ENCODE peak calls at places on chromosomes 7 and 10, in eight cellular contexts. One of them, this sample, is unnamed.

GRCh38 chr7:47392241-47392759 is 189.6 kb downstream of the TNS3 start:
- DNase-seq in lower lobe of right lung: no peak
- DNase-seq in mesothelial cell of epicardium: no peak
- DNase-seq in PC-9: no peak
- DNase-seq in neural crest cell: no peak
- DNase-seq in brain microvascular endothelial cell: peak; percentile 14
- DNase-seq in MM.1S: no peak
- DNase-seq in A549: no peak
- DNase-seq in this sample: peak; percentile 88

GRCh38 chr7:22860784-22861482 is 38.3 kb upstream of the TOMM7 start:
- DNase-seq in lower lobe of right lung: no peak
- DNase-seq in mesothelial cell of epicardium: no peak
- DNase-seq in PC-9: no peak
- DNase-seq in neural crest cell: no peak
- DNase-seq in brain microvascular endothelial cell: peak; percentile 43
- DNase-seq in MM.1S: no peak
- DNase-seq in A549: peak; percentile 51
- DNase-seq in this sample: no peak

GRCh38 chr10:23381298-23381697 is 36.7 kb upstream of the C10orf67 start:
- DNase-seq in lower lobe of right lung: no peak
- DNase-seq in mesothelial cell of epicardium: no peak
- DNase-seq in PC-9: no peak
- DNase-seq in neural crest cell: no peak
- DNase-seq in brain microvascular endothelial cell: no peak
- DNase-seq in MM.1S: no peak
- DNase-seq in A549: no peak
- DNase-seq in this sample: no peak

GRCh38 chr7:29224726-29225125 is 30.2 kb downstream of the CHN2 start:
- DNase-seq in lower lobe of right lung: no peak
- DNase-seq in mesothelial cell of epicardium: no peak
- DNase-seq in PC-9: no peak
- DNase-seq in neural crest cell: no peak
- DNase-seq in brain microvascular endothelial cell: no peak
- DNase-seq in MM.1S: no peak
- DNase-seq in A549: no peak
- DNase-seq in this sample: no peak

GRCh38 chr10:112792487-112793196 is 157.4 kb upstream of the TCF7L2 start:
- DNase-seq in lower lobe of right lung: no peak
- DNase-seq in mesothelial cell of epicardium: no peak
- DNase-seq in PC-9: no peak
- DNase-seq in neural crest cell: no peak
- DNase-seq in brain microvascular endothelial cell: no peak
- DNase-seq in MM.1S: no peak
- DNase-seq in A549: no peak
- DNase-seq in this sample: peak; percentile 54

GRCh38 chr7:983182-984071 is 446 bp downstream of the CYP2W1 start:
- DNase-seq in lower lobe of right lung: no peak
- DNase-seq in mesothelial cell of epicardium: no peak
- DNase-seq in PC-9: no peak
- DNase-seq in neural crest cell: no peak
- DNase-seq in brain microvascular endothelial cell: no peak
- DNase-seq in MM.1S: no peak
- DNase-seq in A549: no peak
- DNase-seq in this sample: no peak

GRCh38 chr7:118152149-118152548 is 31.8 kb upstream of the LSM8 start:
- DNase-seq in lower lobe of right lung: no peak
- DNase-seq in mesothelial cell of epicardium: no peak
- DNase-seq in PC-9: no peak
- DNase-seq in neural crest cell: no peak
- DNase-seq in brain microvascular endothelial cell: no peak
- DNase-seq in MM.1S: no peak
- DNase-seq in A549: no peak
- DNase-seq in this sample: no peak

GRCh38 chr7:577278-577665 is 57.6 kb upstream of the PDGFA start:
- DNase-seq in lower lobe of right lung: no peak
- DNase-seq in mesothelial cell of epicardium: no peak
- DNase-seq in PC-9: no peak
- DNase-seq in neural crest cell: no peak
- DNase-seq in brain microvascular endothelial cell: no peak
- DNase-seq in MM.1S: no peak
- DNase-seq in A549: no peak
- DNase-seq in this sample: no peak

GRCh38 chr7:139914306-139914747 is 85.3 kb downstream of the TBXAS1 start:
- DNase-seq in lower lobe of right lung: no peak
- DNase-seq in mesothelial cell of epicardium: no peak
- DNase-seq in PC-9: no peak
- DNase-seq in neural crest cell: no peak
- DNase-seq in brain microvascular endothelial cell: peak; percentile 18
- DNase-seq in MM.1S: no peak
- DNase-seq in A549: no peak
- DNase-seq in this sample: peak; percentile 76

GRCh38 chr10:97024181-97025073 is 161.3 kb downstream of the SLIT1 start:
- DNase-seq in lower lobe of right lung: no peak
- DNase-seq in mesothelial cell of epicardium: no peak
- DNase-seq in PC-9: peak; percentile 77
- DNase-seq in neural crest cell: no peak
- DNase-seq in brain microvascular endothelial cell: peak; percentile 89
- DNase-seq in MM.1S: peak; percentile 70
- DNase-seq in A549: peak; percentile 70
- DNase-seq in this sample: peak; percentile 59

GRCh38 chr7:2331707-2332106 is 17.5 kb upstream of the SNX8 start:
- DNase-seq in lower lobe of right lung: no peak
- DNase-seq in mesothelial cell of epicardium: no peak
- DNase-seq in PC-9: no peak
- DNase-seq in neural crest cell: no peak
- DNase-seq in brain microvascular endothelial cell: no peak
- DNase-seq in MM.1S: no peak
- DNase-seq in A549: no peak
- DNase-seq in this sample: no peak
- TF ChIP-seq CTCF in lower lobe of right lung: no peak
- TF ChIP-seq CTCF in mesothelial cell of epicardium: no peak
- TF ChIP-seq CTCF in PC-9: no peak
- TF ChIP-seq CTCF in neural crest cell: no peak
- TF ChIP-seq CTCF in brain microvascular endothelial cell: no peak
- TF ChIP-seq CTCF in MM.1S: no peak
- TF ChIP-seq CTCF in A549: no peak
- TF ChIP-seq CTCF in this sample: no peak

GRCh38 chr10:3935933-3936359 is 150.9 kb upstream of the KLF6 start:
- DNase-seq in lower lobe of right lung: no peak
- DNase-seq in mesothelial cell of epicardium: no peak
- DNase-seq in PC-9: no peak
- DNase-seq in neural crest cell: no peak
- DNase-seq in brain microvascular endothelial cell: no peak
- DNase-seq in MM.1S: no peak
- DNase-seq in A549: no peak
- DNase-seq in this sample: peak; percentile 31

GRCh38 chr10:3933733-3934132 is 148.7 kb upstream of the KLF6 start:
- DNase-seq in lower lobe of right lung: no peak
- DNase-seq in mesothelial cell of epicardium: no peak
- DNase-seq in PC-9: no peak
- DNase-seq in neural crest cell: no peak
- DNase-seq in brain microvascular endothelial cell: no peak
- DNase-seq in MM.1S: peak; percentile 23
- DNase-seq in A549: no peak
- DNase-seq in this sample: no peak

GRCh38 chr10:3932597-3933380 is 147.8 kb upstream of the KLF6 start:
- DNase-seq in lower lobe of right lung: no peak
- DNase-seq in mesothelial cell of epicardium: no peak
- DNase-seq in PC-9: no peak
- DNase-seq in neural crest cell: no peak
- DNase-seq in brain microvascular endothelial cell: no peak
- DNase-seq in MM.1S: no peak
- DNase-seq in A549: no peak
- DNase-seq in this sample: no peak

GRCh38 chr10:3936422-3937040 is 151.5 kb upstream of the KLF6 start:
- DNase-seq in lower lobe of right lung: no peak
- DNase-seq in mesothelial cell of epicardium: no peak
- DNase-seq in PC-9: no peak
- DNase-seq in neural crest cell: no peak
- DNase-seq in brain microvascular endothelial cell: no peak
- DNase-seq in MM.1S: no peak
- DNase-seq in A549: no peak
- DNase-seq in this sample: no peak

DNA sequence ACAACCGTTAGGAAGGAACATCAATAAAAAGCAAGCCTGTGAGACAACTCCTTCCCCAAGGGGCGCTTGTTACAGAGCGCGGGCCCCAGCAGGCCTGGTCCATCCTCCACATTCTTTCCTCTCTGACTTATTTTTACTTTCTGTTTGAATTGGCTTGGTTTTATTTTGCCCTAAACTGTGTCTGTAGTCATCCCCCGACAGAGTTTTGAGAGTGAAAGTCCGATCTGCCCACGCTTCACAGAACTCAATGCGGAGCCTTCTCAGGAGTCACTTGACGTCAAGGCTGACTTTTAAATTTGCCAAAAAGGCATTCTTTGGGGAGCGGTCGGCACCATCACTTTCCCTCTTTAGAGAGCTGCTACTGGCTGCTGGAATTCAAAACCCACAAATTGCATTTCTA is 150.1 kb upstream of the KLF6 start:
- DNase-seq in lower lobe of right lung: no peak
- DNase-seq in mesothelial cell of epicardium: no peak
- DNase-seq in PC-9: no peak
- DNase-seq in neural crest cell: no peak
- DNase-seq in brain microvascular endothelial cell: peak; percentile 92
- DNase-seq in MM.1S: peak; percentile 67
- DNase-seq in A549: no peak
- DNase-seq in this sample: peak; percentile 88
- TF ChIP-seq CTCF in lower lobe of right lung: no peak
- TF ChIP-seq CTCF in mesothelial cell of epicardium: no peak
- TF ChIP-seq CTCF in PC-9: no peak
- TF ChIP-seq CTCF in neural crest cell: no peak
- TF ChIP-seq CTCF in brain microvascular endothelial cell: peak; percentile 35
- TF ChIP-seq CTCF in MM.1S: no peak
- TF ChIP-seq CTCF in A549: no peak
- TF ChIP-seq CTCF in this sample: peak; percentile 22

DNA sequence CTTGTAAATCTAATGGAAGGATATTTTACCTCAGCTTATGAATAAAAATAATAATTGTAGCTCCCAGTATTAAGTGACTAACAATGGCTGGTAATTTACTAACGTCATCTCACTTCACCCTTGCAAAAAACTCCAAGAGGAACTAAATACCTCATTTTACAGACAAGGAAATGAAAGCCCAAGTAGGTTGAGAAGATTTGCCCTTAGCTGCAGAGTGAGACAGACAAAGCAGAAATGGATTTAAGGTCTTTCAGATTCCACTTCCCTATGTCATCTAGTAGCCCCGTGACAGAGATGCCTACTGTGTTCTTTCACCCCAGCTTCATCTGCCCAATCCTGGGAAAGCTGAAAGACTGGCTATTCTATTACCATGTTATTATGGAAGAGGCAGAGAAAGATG is 96.6 kb upstream of the PDLIM1 start:
- DNase-seq in lower lobe of right lung: no peak
- DNase-seq in mesothelial cell of epicardium: no peak
- DNase-seq in PC-9: no peak
- DNase-seq in neural crest cell: no peak
- DNase-seq in brain microvascular endothelial cell: no peak
- DNase-seq in MM.1S: no peak
- DNase-seq in A549: no peak
- DNase-seq in this sample: no peak
- TF ChIP-seq CTCF in lower lobe of right lung: no peak
- TF ChIP-seq CTCF in mesothelial cell of epicardium: no peak
- TF ChIP-seq CTCF in PC-9: no peak
- TF ChIP-seq CTCF in neural crest cell: no peak
- TF ChIP-seq CTCF in brain microvascular endothelial cell: no peak
- TF ChIP-seq CTCF in MM.1S: no peak
- TF ChIP-seq CTCF in A549: no peak
- TF ChIP-seq CTCF in this sample: no peak

GRCh38 chr7:28144266-28144665 is 36.3 kb downstream of the JAZF1 start:
- DNase-seq in lower lobe of right lung: no peak
- DNase-seq in mesothelial cell of epicardium: no peak
- DNase-seq in PC-9: no peak
- DNase-seq in neural crest cell: peak; percentile 52
- DNase-seq in brain microvascular endothelial cell: no peak
- DNase-seq in MM.1S: no peak
- DNase-seq in A549: no peak
- DNase-seq in this sample: no peak

GRCh38 chr7:28145931-28146330 is 34.7 kb downstream of the JAZF1 start:
- DNase-seq in lower lobe of right lung: no peak
- DNase-seq in mesothelial cell of epicardium: no peak
- DNase-seq in PC-9: no peak
- DNase-seq in neural crest cell: no peak
- DNase-seq in brain microvascular endothelial cell: no peak
- DNase-seq in MM.1S: no peak
- DNase-seq in A549: no peak
- DNase-seq in this sample: no peak

GRCh38 chr7:28140964-28141363 is 39.6 kb downstream of the JAZF1 start:
- DNase-seq in lower lobe of right lung: no peak
- DNase-seq in mesothelial cell of epicardium: no peak
- DNase-seq in PC-9: no peak
- DNase-seq in neural crest cell: no peak
- DNase-seq in brain microvascular endothelial cell: no peak
- DNase-seq in MM.1S: no peak
- DNase-seq in A549: no peak
- DNase-seq in this sample: no peak

GRCh38 chr7:28145090-28145626 is 35.4 kb downstream of the JAZF1 start:
- DNase-seq in lower lobe of right lung: no peak
- DNase-seq in mesothelial cell of epicardium: no peak
- DNase-seq in PC-9: no peak
- DNase-seq in neural crest cell: no peak
- DNase-seq in brain microvascular endothelial cell: no peak
- DNase-seq in MM.1S: no peak
- DNase-seq in A549: no peak
- DNase-seq in this sample: no peak

DNA sequence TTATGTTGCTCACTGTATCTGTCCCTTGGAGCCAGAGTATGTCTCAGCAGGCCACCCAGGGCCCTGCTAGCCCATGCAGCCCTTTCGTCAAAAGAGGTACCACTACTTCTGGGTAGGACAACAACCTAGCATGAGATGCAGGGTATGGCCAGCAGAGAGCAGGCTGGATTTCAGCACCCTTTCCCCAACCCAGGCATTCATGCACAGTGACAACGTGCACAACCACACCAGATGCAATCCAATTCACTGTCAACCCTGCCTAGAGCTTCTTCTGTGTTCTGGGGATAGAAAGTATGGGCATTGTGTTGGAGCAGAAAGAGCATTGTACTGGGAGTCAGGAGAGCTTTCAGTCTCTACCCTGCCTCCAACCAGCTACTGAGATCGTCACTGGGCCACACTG is 37.9 kb downstream of the JAZF1 start:
- DNase-seq in lower lobe of right lung: no peak
- DNase-seq in mesothelial cell of epicardium: no peak
- DNase-seq in PC-9: no peak
- DNase-seq in neural crest cell: no peak
- DNase-seq in brain microvascular endothelial cell: no peak
- DNase-seq in MM.1S: no peak
- DNase-seq in A549: no peak
- DNase-seq in this sample: no peak
- TF ChIP-seq CTCF in lower lobe of right lung: no peak
- TF ChIP-seq CTCF in mesothelial cell of epicardium: no peak
- TF ChIP-seq CTCF in PC-9: no peak
- TF ChIP-seq CTCF in neural crest cell: no peak
- TF ChIP-seq CTCF in brain microvascular endothelial cell: no peak
- TF ChIP-seq CTCF in MM.1S: no peak
- TF ChIP-seq CTCF in A549: no peak
- TF ChIP-seq CTCF in this sample: no peak